ENCODE peak calls at places on chromosomes 11 and 22, in nine cellular contexts. O is cerebellum; N is lower leg skin; S is stimulated activated naive B cell treated with anti-CD40 and anti-IgM and Interleukin-4, amounts not matched to agents 10 μg/mL and 1 μg/mL and 100 μg/mL, for 72 hours; H is HTR-8/SVneo; J is stimulated activated CD8-positive, alpha-beta memory T cell treated with anti-CD3 and anti-CD28 coated beads, Interleukin-4, amount 100 ng/mL, for 4 hours; L is left ventricle myocardium superior; W is COR-L47; X is pancreas. P is an unnamed sample.

GRCh38 chr22:40020956-40021355 is 26.2 kb downstream of the FAM83F start:
- DNase-seq in O (no peak), N (no peak), S (no peak), H (no peak), J (no peak), L (no peak), W (peak), X (no peak), P (no peak)

GRCh38 chr11:10355257-10355661 is 50.4 kb downstream of the ADM start:
- DNase-seq in O (no peak), N (no peak), S (no peak), H (peak), J (no peak), L (no peak), W (no peak), X (no peak), P (no peak)

GRCh38 chr11:107770546-107770945 is 58.7 kb upstream of the SLN start:
- DNase-seq in O (no peak), N (no peak), S (no peak), H (no peak), J (no peak), L (no peak), W (no peak), X (no peak), P (no peak)

GRCh38 chr22:45632791-45633515 is 38.7 kb upstream of the ATXN10 start:
- DNase-seq in O (no peak), N (no peak), S (no peak), H (no peak), J (no peak), L (peak), W (no peak), X (no peak), P (no peak)

GRCh38 chr22:30564766-30565118 is 9.7 kb downstream of the GAL3ST1 start:
- DNase-seq in O (no peak), N (no peak), S (no peak), H (no peak), J (no peak), L (no peak), W (no peak), X (no peak), P (no peak)

GRCh38 chr11:8311366-8311765 is 47.7 kb upstream of the LMO1 start:
- DNase-seq in O (no peak), N (no peak), S (no peak), H (no peak), J (no peak), L (no peak), W (no peak), X (no peak), P (no peak)

GRCh38 chr11:57309106-57310059 is 15.4 kb downstream of the TNKS1BP1 start:
- DNase-seq in O (no peak), N (peak), S (no peak), H (no peak), J (no peak), L (no peak), W (no peak), X (no peak), P (no peak)

GRCh38 chr11:114261791-114262190 is 34.4 kb upstream of the NNMT start:
- DNase-seq in O (no peak), N (no peak), S (no peak), H (no peak), J (no peak), L (no peak), W (no peak), X (no peak), P (no peak)

GRCh38 chr22:28333106-28333505 is 346.5 kb downstream of the TTC28 start:
- DNase-seq in O (no peak), N (no peak), S (no peak), H (no peak), J (no peak), L (no peak), W (no peak), X (no peak), P (no peak)

GRCh38 chr11:75673977-75674582 is 5.2 kb upstream of the MAP6 start:
- DNase-seq in O (no peak), N (no peak), S (peak), H (no peak), J (no peak), L (no peak), W (no peak), X (no peak), P (no peak)

GRCh38 chr11:11987503-11988022 is 20.9 kb downstream of the DKK3 start:
- DNase-seq in O (no peak), N (peak), S (no peak), H (no peak), J (no peak), L (no peak), W (no peak), X (no peak), P (no peak)

GRCh38 chr22:37499006-37499707 is 13.0 kb upstream of the MFNG start:
- DNase-seq in O (no peak), N (no peak), S (no peak), H (no peak), J (no peak), L (no peak), W (no peak), X (no peak), P (no peak)

GRCh38 chr11:106398396-106399074 is 321.1 kb downstream of the AASDHPPT start:
- DNase-seq in O (no peak), N (no peak), S (no peak), H (no peak), J (no peak), L (no peak), W (no peak), X (no peak), P (no peak)

GRCh38 chr22:46287873-46288751 is 8.6 kb upstream of the GTSE1 start:
- DNase-seq in O (no peak), N (peak), S (peak), H (no peak), J (no peak), L (peak), W (no peak), X (no peak), P (peak)

GRCh38 chr11:8250981-8251620 is 12.6 kb downstream of the LMO1 start:
- DNase-seq in O (no peak), N (peak), S (no peak), H (no peak), J (no peak), L (peak), W (no peak), X (no peak), P (no peak)

GRCh38 chr11:3073029-3073435 is 15.8 kb upstream of the CARS1 start:
- DNase-seq in O (no peak), N (no peak), S (no peak), H (no peak), J (no peak), L (no peak), W (no peak), X (no peak), P (no peak)

GRCh38 chr11:60280412-60280811 is at the start of gene MS4A4A:
- DNase-seq in O (no peak), N (no peak), S (peak), H (no peak), J (no peak), L (no peak), W (no peak), X (no peak), P (no peak)